ENCODE peak calls at places on chromosomes 13 and 19, in eight cellular contexts. E is T-cell; A is BE2C; F is AG04449; P is NCI-H345; N is CD8-positive, alpha-beta memory T cell; Y is mesenteric fat pad; V is activated CD8-positive, alpha-beta memory T cell treated with anti-CD3 and anti-CD28 coated beads for 24 hours. I is an unnamed sample.
A peak's percentile ranks its signal among the peaks of the same experiment; 100 is the strongest.

GRCh38 chr13:94556646-94557045 is 39.3 kb downstream of the TGDS start:
- DNase-seq in E (no peak), P (no peak), Y (no peak), F (no peak), N (no peak), V (no peak), A (no peak), I (no peak)

GRCh38 chr13:31756346-31756745 is 17.0 kb downstream of the RXFP2 start:
- DNase-seq in P (no peak), V (no peak), Y (no peak), F (peak; percentile 91), E (no peak), N (no peak), A (no peak), I (no peak)

GRCh38 chr19:57067440-57067839 is 52.3 kb upstream of the USP29 start:
- DNase-seq in A (no peak), P (no peak), Y (no peak), F (no peak), V (no peak), N (no peak), E (no peak), I (no peak)

GRCh38 chr13:79780240-79780639 is 299.3 kb downstream of the NDFIP2 start:
- DNase-seq in N (no peak), V (no peak), A (no peak), P (no peak), F (no peak), E (no peak), Y (no peak), I (no peak)

GRCh38 chr13:30481241-30481760 is 15.6 kb upstream of the HMGB1 start:
- DNase-seq in P (no peak), N (no peak), E (no peak), A (no peak), F (no peak), Y (no peak), V (no peak), I (no peak)

GRCh38 chr13:51148952-51149573 is 38.0 kb upstream of the C13orf42 start:
- DNase-seq in F (peak; percentile 28), P (peak; percentile 54), V (no peak), N (no peak), E (no peak), Y (no peak), A (peak; percentile 47), I (no peak)

GRCh38 chr19:40502081-40502480 is 35.3 kb downstream of the SPTBN4 start:
- DNase-seq in P (no peak), Y (no peak), F (no peak), E (no peak), N (no peak), A (no peak), V (no peak), I (no peak)

GRCh38 chr13:39023761-39024160 is 14.1 kb downstream of the PROSER1 start:
- DNase-seq in V (no peak), Y (no peak), A (no peak), P (no peak), F (no peak), N (no peak), E (no peak), I (no peak)

GRCh38 chr13:66661336-66661735 is 568.8 kb downstream of the PCDH9 start:
- DNase-seq in V (no peak), N (no peak), A (no peak), F (no peak), Y (no peak), E (no peak), P (no peak), I (no peak)

GRCh38 chr19:17281391-17282304 is at the start of gene ANKLE1:
- DNase-seq in N (no peak), A (no peak), V (peak; percentile 86), F (no peak), E (no peak), Y (no peak), P (no peak), I (no peak)

GRCh38 chr13:44955421-44955820 is 33.9 kb downstream of the NUFIP1 start:
- DNase-seq in E (no peak), P (no peak), N (no peak), V (no peak), Y (no peak), A (no peak), F (no peak), I (no peak)

GRCh38 chr13:44627441-44627840 is 51.3 kb upstream of the TSC22D1 start:
- DNase-seq in F (no peak), E (no peak), P (no peak), V (no peak), Y (no peak), N (no peak), A (no peak), I (no peak)

GRCh38 chr13:31538067-31539042 is 201.0 kb upstream of the RXFP2 start:
- DNase-seq in Y (no peak), N (no peak), V (no peak), E (no peak), F (no peak), P (peak; percentile 7), A (peak; percentile 31), I (no peak)

GRCh38 chr19:45508931-45509691 is 1.8 kb downstream of the VASP start:
- DNase-seq in Y (no peak), P (no peak), E (no peak), V (no peak), N (peak; percentile 15), A (peak; percentile 46), F (no peak), I (no peak)

GRCh38 chr13:95644611-95645052 is at the start of gene DZIP1:
- DNase-seq in P (peak; percentile 89), A (peak; percentile 96), E (no peak), F (no peak), N (no peak), Y (no peak), V (no peak), I (no peak)

I was measured in T-helper 9 cell.